ENCODE peak calls at places on chromosome 22, in eight cellular contexts. Z is mesenteric fat pad; E is activated CD4-positive, CD25-positive, alpha-beta regulatory T cell; J is stimulated activated naive CD8-positive, alpha-beta T cell treated with anti-CD3 and anti-CD28 coated beads, Interleukin-15, Interleukin-2, amounts not matched to agents 100 U/mL and 50 U/mL, for 24 hours; H is RWPE1; O is EL; L is HCEC 1CT; M is lower leg skin. R is an unnamed sample.

GRCh38 chr22:42693055-42693762 is 27.5 kb downstream of the A4GALT start:
- DNase-seq in Z (no peak), H (no peak), E (no peak), J (no peak), M (no peak), L (no peak), O (no peak), R (no peak)

GRCh38 chr22:19448076-19448607 is 631 bp upstream of the C22orf39 start:
- DNase-seq in J (peak), O (peak), L (no peak), M (no peak), H (peak), Z (no peak), E (no peak), R (no peak)

GRCh38 chr22:44664149-44664548 is 37.9 kb upstream of the PRR5 start:
- DNase-seq in Z (no peak), L (no peak), O (peak), E (no peak), H (no peak), M (peak), J (peak), R (no peak)

GRCh38 chr22:49392247-49392646 is 435.4 kb downstream of the BRD1 start:
- DNase-seq in H (no peak), J (no peak), E (no peak), M (no peak), Z (peak), O (no peak), L (no peak), R (no peak)

GRCh38 chr22:50063589-50064393 is 5.7 kb upstream of the TTLL8 start:
- DNase-seq in Z (no peak), O (no peak), H (no peak), E (no peak), L (no peak), M (no peak), J (no peak), R (no peak)

GRCh38 chr22:30180616-30181015 is 65.9 kb downstream of the LIF start:
- DNase-seq in J (no peak), L (no peak), M (no peak), Z (no peak), H (no peak), O (no peak), E (no peak), R (no peak)

GRCh38 chr22:34111210-34111824 is 191.0 kb upstream of the LARGE1 start:
- DNase-seq in L (no peak), E (no peak), Z (no peak), O (no peak), H (peak), J (peak), M (no peak), R (peak)

GRCh38 chr22:40326905-40327735 is 19.2 kb upstream of the ADSL start:
- DNase-seq in L (peak), Z (no peak), E (no peak), M (no peak), J (no peak), H (no peak), O (peak), R (no peak)

GRCh38 chr22:24423519-24424000 is 3.8 kb upstream of the ADORA2A start:
- DNase-seq in E (peak), Z (no peak), H (peak), O (peak), J (peak), M (no peak), L (no peak), R (no peak)

GRCh38 chr22:23862103-23862502 is 4.4 kb downstream of the SLC2A11 start:
- DNase-seq in Z (no peak), H (no peak), O (peak), J (peak), M (no peak), E (no peak), L (peak), R (no peak)

GRCh38 chr22:46971141-46971775 is 208.8 kb downstream of the TBC1D22A start:
- DNase-seq in E (no peak), M (peak), L (no peak), O (no peak), J (no peak), Z (peak), H (no peak), R (no peak)

GRCh38 chr22:19120829-19121630 is 1.2 kb downstream of the DGCR2 start:
- DNase-seq in H (peak), O (peak), L (peak), Z (no peak), J (no peak), M (no peak), E (no peak), R (no peak)

GRCh38 chr22:37626144-37626543 is 13.3 kb upstream of the SH3BP1 start:
- DNase-seq in L (no peak), O (no peak), E (no peak), Z (no peak), J (no peak), M (peak), H (no peak), R (no peak)

GRCh38 chr22:31604137-31604705 is 57.8 kb downstream of the PISD start:
- DNase-seq in H (no peak), E (no peak), Z (no peak), L (no peak), O (no peak), J (no peak), M (no peak), R (no peak)

GRCh38 chr22:28025866-28026575 is 107.0 kb upstream of the PITPNB start:
- DNase-seq in M (no peak), Z (peak), J (no peak), E (no peak), O (no peak), H (no peak), L (no peak), R (no peak)

GRCh38 chr22:48536691-48537591 is 1290.7 kb downstream of the BRD1 start:
- DNase-seq in E (no peak), Z (no peak), J (no peak), H (no peak), M (no peak), L (no peak), O (no peak), R (no peak)

GRCh38 chr22:38135133-38135706 is 24.7 kb upstream of the BAIAP2L2 start:
- DNase-seq in L (peak), E (no peak), O (peak), H (peak), M (no peak), J (no peak), Z (no peak), R (no peak)

GRCh38 chr22:20777420-20778177 is 3.7 kb downstream of the SERPIND1 start:
- DNase-seq in Z (no peak), H (peak), J (no peak), M (peak), E (no peak), O (peak), L (peak), R (no peak)

GRCh38 chr22:45975266-45976161 is 1.4 kb downstream of the WNT7B start:
- DNase-seq in J (no peak), Z (no peak), L (no peak), O (no peak), E (no peak), H (peak), M (no peak), R (no peak)

R was measured in H1.